ENCODE peak calls at places on chromosomes 12 and 14, in five cellular contexts. X is A549, T is HepG2, G is H1, H is K562. U is an unnamed sample.

GRCh38 chr12:28795306-28795705 is 353.8 kb upstream of the FAR2 start:
- DNase-seq in X (peak; percentile 55), T (no peak), G (no peak), H (no peak), U (peak; percentile 69)

GRCh38 chr12:96354844-96355534 is 45.2 kb downstream of the CDK17 start:
- DNase-seq in X (no peak), T (no peak), G (no peak), H (no peak), U (no peak)

GRCh38 chr12:98699568-98699967 is 54.5 kb downstream of the APAF1 start:
- DNase-seq in X (no peak), T (no peak), G (no peak), H (peak; percentile 25), U (peak; percentile 7)

GRCh38 chr12:89895591-89895990 is 187.0 kb upstream of the ATP2B1 start:
- DNase-seq in X (no peak), T (no peak), G (no peak), H (no peak), U (no peak)

GRCh38 chr14:68232643-68233055 is 413.1 kb downstream of the RAD51B start:
- DNase-seq in X (peak; percentile 98), T (peak; percentile 67), G (no peak), H (peak; percentile 41), U (peak; percentile 99)

GRCh38 chr12:23950775-23951391 is 1.4 kb upstream of the SOX5 start:
- DNase-seq in X (no peak), T (peak; percentile 66), G (peak; percentile 44), H (no peak), U (peak; percentile 17)

GRCh38 chr12:52650520-52651081 is 1.4 kb downstream of the KRT2 start:
- DNase-seq in X (no peak), T (no peak), G (no peak), H (no peak), U (no peak)

GRCh38 chr12:40947812-40948211 is 240.3 kb upstream of the PDZRN4 start:
- DNase-seq in X (peak; percentile 15), T (no peak), G (no peak), H (no peak), U (no peak)

GRCh38 chr12:4857472-4858291 is 52.0 kb upstream of the KCNA1 start:
- DNase-seq in X (peak; percentile 57), T (peak; percentile 41), G (peak; percentile 92), H (peak; percentile 53), U (peak; percentile 63)

GRCh38 chr14:77177623-77178185 is 3.9 kb upstream of the TMEM63C start:
- DNase-seq in X (peak; percentile 50), T (no peak), G (no peak), H (no peak), U (no peak)

GRCh38 chr12:123384318-123384993 is 524 bp downstream of the KMT5A start:
- DNase-seq in X (peak; percentile 42), T (no peak), G (peak; percentile 56), H (peak; percentile 52), U (no peak)

GRCh38 chr12:1805441-1806081 is 14.8 kb upstream of the LRTM2 start:
- DNase-seq in X (no peak), T (no peak), G (no peak), H (no peak), U (no peak)

GRCh38 chr14:34857689-34858449 is 17.3 kb downstream of the BAZ1A start:
- DNase-seq in X (no peak), T (no peak), G (no peak), H (no peak), U (no peak)

GRCh38 chr12:12716151-12716844 is 870 bp upstream of the CDKN1B start:
- DNase-seq in X (peak; percentile 30), T (peak; percentile 63), G (no peak), H (no peak), U (peak; percentile 31)

GRCh38 chr14:106024983-106025604 is 498.7 kb downstream of the TMEM121 start:
- DNase-seq in X (no peak), T (no peak), G (no peak), H (no peak), U (no peak)

GRCh38 chr14:105021656-105022275 is 883 bp upstream of the CDCA4 start:
- DNase-seq in X (peak; percentile 84), T (peak; percentile 47), G (peak; percentile 62), H (peak; percentile 73), U (peak; percentile 44)

GRCh38 chr12:107379852-107380567 is 286.7 kb upstream of the CRY1 start:
- DNase-seq in X (peak; percentile 87), T (peak; percentile 67), G (no peak), H (no peak), U (peak; percentile 46)

GRCh38 chr14:63745858-63746425 is 18.1 kb upstream of the SGPP1 start:
- DNase-seq in X (no peak), T (no peak), G (no peak), H (peak; percentile 18), U (no peak)

GRCh38 chr12:90128526-90128925 is 419.9 kb upstream of the ATP2B1 start:
- DNase-seq in X (peak; percentile 10), T (no peak), G (no peak), H (no peak), U (no peak)

GRCh38 chr12:92844147-92844763 is 84.8 kb downstream of the EEA1 start:
- DNase-seq in X (no peak), T (no peak), G (no peak), H (no peak), U (peak; percentile 3)

GRCh38 chr12:52834727-52835001 is 553 bp upstream of the KRT79 start:
- DNase-seq in X (no peak), T (no peak), G (no peak), H (no peak), U (no peak)

GRCh38 chr14:53432378-53432802 is 279.3 kb upstream of the DDHD1 start:
- DNase-seq in X (peak; percentile 55), T (peak; percentile 59), G (peak; percentile 51), H (peak; percentile 1), U (peak; percentile 60)

GRCh38 chr12:24425601-24425970 is 476.1 kb upstream of the SOX5 start:
- DNase-seq in X (no peak), T (no peak), G (no peak), H (no peak), U (peak; percentile 86)

GRCh38 chr12:89243786-89244185 is 108.5 kb downstream of the DUSP6 start:
- DNase-seq in X (no peak), T (no peak), G (no peak), H (no peak), U (peak; percentile 47)

GRCh38 chr14:96067985-96068930 is 29.1 kb downstream of the C14orf132 start:
- DNase-seq in X (no peak), T (no peak), G (no peak), H (no peak), U (no peak)

DNA sequence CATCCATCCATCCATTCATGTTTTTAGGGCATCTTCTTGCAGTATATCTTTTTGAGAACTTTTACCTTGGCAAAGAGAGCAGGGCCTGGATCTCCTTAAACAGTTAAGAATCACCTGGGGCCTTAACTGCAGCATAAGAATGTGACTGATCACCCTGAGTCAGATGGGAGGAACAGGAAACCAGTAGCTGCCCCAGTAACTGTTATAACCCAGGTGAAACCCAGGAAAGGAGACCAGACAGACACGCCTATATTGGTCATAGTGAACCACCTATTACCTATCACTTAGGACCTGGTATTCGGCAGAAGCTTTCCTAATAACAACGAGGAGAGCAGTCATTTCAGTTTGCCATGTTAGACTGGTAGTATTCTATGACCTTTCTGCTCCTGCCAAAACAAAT is 43.4 kb upstream of the NR2C1 start:
- DNase-seq in X (peak; percentile 61), T (no peak), G (no peak), H (no peak), U (no peak)
- TF ChIP-seq USF2 in X (no peak), T (no peak), G (no peak), H (no peak), U (no peak)

DNA sequence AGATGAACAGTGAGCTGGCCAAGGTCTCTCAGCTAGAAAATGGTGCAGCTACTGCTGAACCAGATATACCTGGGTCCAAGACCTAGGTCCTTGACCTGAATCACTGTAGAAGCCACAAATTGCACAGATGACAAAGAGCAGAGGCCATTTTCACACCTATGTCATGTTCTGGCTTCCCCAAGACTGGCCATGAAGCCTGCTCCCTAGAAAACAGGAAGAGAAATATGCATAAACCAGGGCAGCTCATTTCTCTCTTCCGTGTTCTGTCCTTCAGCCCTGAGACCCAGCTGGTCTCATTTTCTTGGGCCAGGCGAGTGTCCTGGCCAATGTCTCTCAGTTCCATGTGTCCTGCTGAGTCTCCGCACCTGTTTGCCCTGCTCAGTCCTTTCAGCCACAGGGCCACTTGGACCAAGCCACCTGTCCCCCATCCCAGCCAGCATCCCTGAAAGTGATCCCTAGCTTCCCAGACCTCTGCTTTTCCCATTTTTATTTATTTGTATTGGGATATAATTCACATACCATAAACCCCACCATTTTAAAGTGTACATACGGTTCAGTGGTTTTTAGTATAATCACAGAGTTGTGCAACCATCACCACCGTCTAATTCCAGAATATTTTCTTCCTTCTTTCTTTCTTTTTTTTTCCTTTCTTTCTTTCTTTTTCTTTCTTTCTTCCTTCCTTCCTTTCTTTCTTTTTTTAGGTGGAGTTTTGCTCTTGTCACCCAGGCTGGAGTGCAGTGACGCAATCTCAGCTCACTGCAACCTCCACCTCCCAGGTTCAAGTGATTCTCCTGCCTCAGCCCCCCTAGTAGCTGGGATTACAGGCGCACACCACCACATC is 27.0 kb downstream of the P2RX7 start:
- DNase-seq in X (no peak), T (no peak), G (no peak), H (no peak), U (no peak)
- TF ChIP-seq MAFK in X (no peak), T (no peak), G (no peak), H (no peak), U (no peak)

GRCh38 chr12:116423053-116423452 is 136.1 kb upstream of the MAP1LC3B2 start:
- DNase-seq in X (no peak), T (no peak), G (no peak), H (no peak), U (peak; percentile 82)
- TF ChIP-seq USF2 in X (no peak), T (no peak), G (no peak), H (no peak), U (no peak)

GRCh38 chr14:66043921-66044320 is 442.2 kb upstream of the CCDC196 start:
- DNase-seq in X (no peak), T (no peak), G (no peak), H (no peak), U (no peak)

GRCh38 chr14:66037361-66037760 is 448.8 kb upstream of the CCDC196 start:
- DNase-seq in X (no peak), T (no peak), G (no peak), H (no peak), U (no peak)

GRCh38 chr14:66036598-66036997 is 449.6 kb upstream of the CCDC196 start:
- DNase-seq in X (no peak), T (no peak), G (no peak), H (no peak), U (no peak)

GRCh38 chr14:66039495-66039894 is 446.7 kb upstream of the CCDC196 start:
- DNase-seq in X (no peak), T (no peak), G (no peak), H (no peak), U (no peak)

DNA sequence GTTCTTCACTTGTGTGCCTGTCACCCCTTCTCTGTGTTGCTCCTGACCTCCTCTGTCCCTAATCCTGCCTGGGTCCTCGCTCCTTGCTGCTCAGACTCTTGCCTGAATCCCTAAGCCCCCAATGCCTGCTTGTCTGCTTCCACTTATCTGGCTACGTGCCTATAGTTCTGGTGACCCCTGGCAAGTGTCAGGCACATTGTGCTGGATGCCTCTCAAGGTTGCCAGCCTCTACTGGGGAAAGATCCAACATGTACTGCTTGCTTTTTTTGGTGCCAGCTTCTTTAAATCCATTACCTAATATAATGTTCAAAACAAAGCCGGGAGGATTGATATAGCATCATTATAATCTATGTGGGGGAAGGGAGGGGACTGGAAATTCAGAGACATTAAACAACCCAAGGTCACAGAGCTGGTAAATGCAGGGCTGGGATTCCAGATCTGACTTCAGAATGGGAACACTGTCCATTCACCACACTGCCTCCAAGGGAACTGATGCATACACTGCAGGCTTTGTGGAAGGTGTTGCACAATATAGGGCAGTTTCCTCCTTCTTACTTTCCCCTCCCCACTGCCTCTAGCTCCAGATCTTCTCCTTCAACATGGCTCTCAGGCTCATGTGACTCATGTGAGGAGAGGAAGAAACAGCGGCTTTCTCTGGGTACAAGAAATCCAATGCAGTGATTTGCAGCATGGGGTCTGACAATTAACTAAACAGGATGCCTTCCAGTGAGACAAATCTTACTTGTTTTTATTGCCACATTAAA is 447.8 kb upstream of the CCDC196 start:
- DNase-seq in X (peak; percentile 22), T (peak; percentile 3), G (no peak), H (no peak), U (peak; percentile 0)
- TF ChIP-seq MAFK in X (no peak), T (no peak), G (no peak), H (no peak), U (no peak)